ENCODE peak calls at places on chromosome 11, in eight cellular contexts. P, T, J, O, M, Y, F and I are unnamed samples.

GRCh38 chr11:127195791-127196190 is 195.2 kb upstream of the KIRREL3 start:
- DNase-seq in P (no peak), T (no peak), J (no peak), O (no peak), M (no peak), Y (no peak), F (no peak), I (no peak)

GRCh38 chr11:100356035-100356434 is 331.1 kb upstream of the ARHGAP42 start:
- DNase-seq in P (no peak), T (no peak), J (no peak), O (no peak), M (peak; percentile 24), Y (no peak), F (no peak), I (no peak)

GRCh38 chr11:10261821-10262220 is 32.2 kb downstream of the SBF2 start:
- DNase-seq in P (no peak), T (no peak), J (no peak), O (no peak), M (peak; percentile 5), Y (peak; percentile 52), F (no peak), I (no peak)

GRCh38 chr11:103279821-103280220 is 170.6 kb downstream of the DYNC2H1 start:
- DNase-seq in P (no peak), T (no peak), J (no peak), O (no peak), M (peak; percentile 74), Y (peak; percentile 23), F (no peak), I (no peak)

GRCh38 chr11:120500414-120500936 is 11.1 kb upstream of the GRIK4 start:
- DNase-seq in P (no peak), T (no peak), J (no peak), O (no peak), M (no peak), Y (peak; percentile 78), F (no peak), I (peak; percentile 15)

GRCh38 chr11:6686006-6686405 is 2.9 kb upstream of the MRPL17 start:
- DNase-seq in P (no peak), T (no peak), J (no peak), O (no peak), M (no peak), Y (no peak), F (no peak), I (no peak)

GRCh38 chr11:113189909-113190667 is 124.3 kb upstream of the TTC12 start:
- DNase-seq in P (no peak), T (peak; percentile 44), J (no peak), O (peak; percentile 34), M (peak; percentile 83), Y (peak; percentile 92), F (no peak), I (peak; percentile 98)

GRCh38 chr11:126542621-126543020 is 187.1 kb downstream of the ST3GAL4 start:
- DNase-seq in P (no peak), T (no peak), J (no peak), O (no peak), M (no peak), Y (peak; percentile 52), F (no peak), I (peak; percentile 72)

GRCh38 chr11:74453373-74453975 is 13.9 kb downstream of the KCNE3 start:
- DNase-seq in P (peak; percentile 36), T (peak; percentile 60), J (peak; percentile 86), O (peak; percentile 64), M (peak; percentile 75), Y (peak; percentile 74), F (peak; percentile 58), I (peak; percentile 55)

GRCh38 chr11:111836162-111836561 is 35.2 kb downstream of the ALG9 start:
- DNase-seq in P (no peak), T (no peak), J (no peak), O (no peak), M (no peak), Y (no peak), F (no peak), I (no peak)

GRCh38 chr11:830295-831131 is 2.2 kb upstream of the CD151 start:
- DNase-seq in P (peak; percentile 47), T (peak; percentile 80), J (peak; percentile 92), O (peak; percentile 84), M (peak; percentile 77), Y (peak; percentile 85), F (peak; percentile 66), I (peak; percentile 40)

GRCh38 chr11:6607190-6607635 is 3.6 kb downstream of the ILK start:
- DNase-seq in P (no peak), T (no peak), J (no peak), O (no peak), M (no peak), Y (no peak), F (no peak), I (peak; percentile 48)

GRCh38 chr11:107824668-107825369 is 33.8 kb downstream of the SLC35F2 start:
- DNase-seq in P (no peak), T (no peak), J (peak; percentile 86), O (no peak), M (no peak), Y (peak; percentile 22), F (no peak), I (no peak)

GRCh38 chr11:113895367-113896155 is 9.0 kb upstream of the HTR3B start:
- DNase-seq in P (no peak), T (no peak), J (peak; percentile 51), O (no peak), M (no peak), Y (no peak), F (no peak), I (no peak)

GRCh38 chr11:472816-473215 is 22.7 kb downstream of the PTDSS2 start:
- DNase-seq in P (no peak), T (no peak), J (no peak), O (no peak), M (no peak), Y (no peak), F (no peak), I (no peak)

GRCh38 chr11:6576471-6577373 is 26.7 kb downstream of the RRP8 start:
- DNase-seq in P (no peak), T (peak; percentile 46), J (no peak), O (no peak), M (no peak), Y (peak; percentile 75), F (no peak), I (peak; percentile 90)

GRCh38 chr11:46523290-46523689 is 70.5 kb downstream of the AMBRA1 start:
- DNase-seq in P (no peak), T (no peak), J (no peak), O (no peak), M (no peak), Y (no peak), F (no peak), I (no peak)

GRCh38 chr11:127199306-127199801 is 198.8 kb upstream of the KIRREL3 start:
- DNase-seq in P (no peak), T (no peak), J (no peak), O (no peak), M (peak; percentile 6), Y (no peak), F (no peak), I (no peak)

GRCh38 chr11:86483591-86484163 is 109.0 kb downstream of the CCDC81 start:
- DNase-seq in P (no peak), T (peak; percentile 34), J (no peak), O (no peak), M (no peak), Y (no peak), F (no peak), I (no peak)

GRCh38 chr11:123249354-123249753 is 54.3 kb upstream of the CLMP start:
- DNase-seq in P (no peak), T (no peak), J (no peak), O (no peak), M (no peak), Y (peak; percentile 62), F (no peak), I (peak; percentile 57)

GRCh38 chr11:67291481-67292381 is 2.6 kb downstream of the ANKRD13D start:
- DNase-seq in P (no peak), T (no peak), J (no peak), O (peak; percentile 13), M (no peak), Y (no peak), F (peak; percentile 25), I (no peak)

GRCh38 chr11:9037963-9038362 is 34.2 kb upstream of the NRIP3 start:
- DNase-seq in P (no peak), T (no peak), J (no peak), O (no peak), M (no peak), Y (no peak), F (no peak), I (no peak)

GRCh38 chr11:83569134-83569805 is 283.1 kb upstream of the CCDC90B start:
- DNase-seq in P (no peak), T (no peak), J (no peak), O (no peak), M (no peak), Y (peak; percentile 14), F (no peak), I (no peak)

GRCh38 chr11:13126430-13126829 is 117.3 kb downstream of the RASSF10 start:
- DNase-seq in P (no peak), T (no peak), J (no peak), O (no peak), M (peak; percentile 94), Y (no peak), F (no peak), I (no peak)

GRCh38 chr11:106389096-106389495 is 311.6 kb downstream of the AASDHPPT start:
- DNase-seq in P (no peak), T (no peak), J (no peak), O (no peak), M (peak; percentile 70), Y (peak; percentile 57), F (no peak), I (peak; percentile 49)

GRCh38 chr11:3381794-3382193 is 2.8 kb upstream of the ZNF195 start:
- DNase-seq in P (no peak), T (no peak), J (peak; percentile 34), O (no peak), M (no peak), Y (no peak), F (no peak), I (no peak)
- H3K4me3 ChIP-seq in P (no peak overlapping the region), T (no peak overlapping the region), J (no peak overlapping the region), O (no peak overlapping the region), M (no peak overlapping the region), Y (peak overlapping the region; percentile 76), F (no peak overlapping the region), I (peak overlapping the region; percentile 23)

DNA sequence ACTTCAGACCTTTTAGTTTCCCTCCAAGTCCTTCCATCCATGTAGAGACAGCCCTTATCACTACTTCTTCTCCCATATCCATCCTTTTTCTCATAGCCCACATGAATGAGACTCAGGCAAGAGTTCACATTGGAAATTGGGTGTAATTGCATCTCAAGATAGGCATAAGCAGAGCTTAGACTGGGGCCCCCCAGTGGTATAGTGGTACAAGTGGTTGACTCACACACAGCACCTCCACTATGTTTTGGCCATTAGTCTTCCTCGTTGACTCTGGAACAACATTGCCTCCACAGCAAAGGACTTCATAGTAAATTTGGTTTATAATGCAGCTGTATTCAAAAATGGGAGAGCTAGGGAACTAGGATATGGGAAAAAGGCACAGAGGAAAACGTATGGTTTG is 2.6 kb downstream of the UBQLN3 start:
- DNase-seq in P (no peak), T (no peak), J (no peak), O (no peak), M (no peak), Y (no peak), F (no peak), I (no peak)
- H3K4me3 ChIP-seq in P (no peak overlapping the region), T (no peak overlapping the region), J (no peak overlapping the region), O (no peak overlapping the region), M (no peak overlapping the region), Y (no peak overlapping the region), F (no peak overlapping the region), I (no peak overlapping the region)

GRCh38 chr11:72244317-72245231 is 598 bp upstream of the PHOX2A start:
- DNase-seq in P (no peak), T (no peak), J (no peak), O (no peak), M (no peak), Y (no peak), F (no peak), I (no peak)
- H3K4me3 ChIP-seq in P (no peak overlapping the region), T (no peak overlapping the region), J (no peak overlapping the region), O (peak overlapping the region; percentile 31), M (no peak overlapping the region), Y (peak overlapping the region; percentile 51), F (no peak overlapping the region), I (no peak overlapping the region)

GRCh38 chr11:22256876-22257275 is 64.0 kb downstream of the ANO5 start:
- DNase-seq in P (no peak), T (no peak), J (no peak), O (no peak), M (no peak), Y (no peak), F (no peak), I (no peak)
- H3K4me3 ChIP-seq in P (no peak overlapping the region), T (no peak overlapping the region), J (no peak overlapping the region), O (no peak overlapping the region), M (no peak overlapping the region), Y (no peak overlapping the region), F (no peak overlapping the region), I (no peak overlapping the region)